ENCODE peak calls at places on chromosomes 16 and 17, in four cellular contexts. K, J, T and D are unnamed samples.
A peak's percentile ranks its signal among the peaks of the same experiment; 100 is the strongest.

GRCh38 chr17:10114931-10115535 is 83.4 kb downstream of the GAS7 start:
- DNase-seq in K (peak; percentile 90), T (peak; percentile 100), J (no peak), D (peak; percentile 35)

GRCh38 chr16:86319871-86320270 is 190.5 kb upstream of the FOXF1 start:
- DNase-seq in T (peak; percentile 74), J (no peak), K (no peak), D (no peak)

GRCh38 chr16:19033761-19034160 is 33.7 kb upstream of the COQ7 start:
- DNase-seq in K (no peak), J (no peak), T (no peak), D (no peak)

GRCh38 chr17:1720856-1721386 is 3.6 kb upstream of the WDR81 start:
- DNase-seq in K (peak; percentile 65), J (peak; percentile 19), T (peak; percentile 57), D (peak; percentile 72)

GRCh38 chr16:25143898-25144297 is 32.4 kb downstream of the LCMT1 start:
- DNase-seq in T (no peak), K (no peak), J (no peak), D (no peak)

GRCh38 chr16:77562497-77562896 is 127.7 kb upstream of the ADAMTS18 start:
- DNase-seq in T (no peak), K (no peak), J (no peak), D (no peak)

GRCh38 chr17:17783825-17784598 is 52.8 kb downstream of the SREBF1 start:
- DNase-seq in J (no peak), T (peak; percentile 45), K (peak; percentile 89), D (no peak)

GRCh38 chr17:41178341-41178740 is 320 bp upstream of the KRTAP4-2 start:
- DNase-seq in T (peak; percentile 30), J (peak; percentile 56), K (no peak), D (no peak)

GRCh38 chr16:86865866-86866675 is 287.7 kb downstream of the FOXL1 start:
- DNase-seq in T (no peak), K (no peak), J (no peak), D (peak; percentile 51)

GRCh38 chr17:50101346-50102163 is 6.4 kb downstream of the PDK2 start:
- DNase-seq in K (peak; percentile 47), J (peak; percentile 22), T (peak; percentile 74), D (peak; percentile 52)

GRCh38 chr16:88781140-88782077 is 3.6 kb downstream of the PIEZO1 start:
- DNase-seq in K (no peak), J (no peak), T (no peak), D (no peak)

GRCh38 chr16:87312008-87312407 is 5.2 kb downstream of the C16orf95 start:
- DNase-seq in K (no peak), J (no peak), T (no peak), D (no peak)